ENCODE peak calls at places on chromosomes 6 and 20, in four cellular contexts. H is GM12878, A is K562, E is GM12891. B is an unnamed sample.

GRCh38 chr6:166987448-166987847 is 11.7 kb upstream of the CEP43 start:
- DNase-seq in H (no peak), A (no peak), E (no peak), B (no peak)

GRCh38 chr6:32105433-32105832 is 3.7 kb downstream of the TNXB start:
- DNase-seq in H (no peak), A (no peak), E (no peak), B (no peak)

GRCh38 chr6:139249387-139249786 is 42.4 kb downstream of the TXLNB start:
- DNase-seq in H (no peak), A (no peak), E (no peak), B (no peak)

GRCh38 chr6:38155144-38155543 is 335.6 kb downstream of the ZFAND3 start:
- DNase-seq in H (no peak), A (no peak), E (no peak), B (no peak)

GRCh38 chr20:29740601-29740950 is 1516.9 kb upstream of the DEFB115 start:
- DNase-seq in H (no peak), A (no peak), E (no peak), B (no peak)

GRCh38 chr6:138590796-138591709 is 91.8 kb upstream of the NHSL1 start:
- DNase-seq in H (peak; percentile 31), A (peak; percentile 73), E (no peak), B (peak; percentile 44)

GRCh38 chr6:142306736-142307135 is 4.9 kb downstream of the ADGRG6 start:
- DNase-seq in H (no peak), A (no peak), E (no peak), B (no peak)

GRCh38 chr6:78770766-78771165 is 96.6 kb upstream of the IRAK1BP1 start:
- DNase-seq in H (no peak), A (no peak), E (no peak), B (no peak)

DNA sequence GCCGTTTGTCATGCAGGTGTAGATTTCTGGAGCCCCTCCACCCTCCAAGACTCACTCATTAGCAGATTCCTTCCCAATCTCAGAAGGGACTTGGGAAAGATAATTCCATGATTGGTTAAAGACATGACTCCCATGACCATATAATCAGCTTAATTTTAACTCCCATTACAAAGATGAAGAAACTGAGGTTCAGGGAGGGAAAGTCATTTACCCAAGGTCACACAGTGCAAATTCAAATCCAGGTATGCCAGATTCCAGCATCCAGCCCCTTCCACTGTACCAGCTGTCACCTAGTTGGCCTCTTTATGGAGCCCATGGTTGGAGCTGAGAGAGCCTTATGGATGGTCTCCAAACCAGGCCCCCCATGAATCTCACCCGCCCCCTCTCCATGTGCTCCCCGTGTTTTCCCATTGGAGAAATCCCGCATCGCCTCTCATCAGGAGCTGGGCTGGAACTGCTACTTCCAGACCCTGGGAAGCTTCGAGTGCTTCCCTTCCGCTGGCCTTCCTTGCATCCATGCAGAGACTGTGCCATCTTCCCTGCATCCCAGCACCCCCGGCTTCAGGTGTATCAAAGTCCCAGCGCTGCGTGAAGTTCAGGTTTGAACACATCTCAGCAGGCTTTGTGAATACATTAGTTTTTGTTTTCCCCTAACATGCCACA is 8.7 kb upstream of the MMP9 start:
- DNase-seq in H (no peak), A (no peak), E (no peak), B (no peak)
- TF ChIP-seq SPI1 in H (no peak), A (no peak), E (no peak), B (no peak)

GRCh38 chr6:6920984-6921313 is 186.8 kb upstream of the RREB1 start:
- DNase-seq in H (no peak), A (no peak), E (no peak), B (no peak)

GRCh38 chr6:6927437-6928361 is 180.1 kb upstream of the RREB1 start:
- DNase-seq in H (no peak), A (peak; percentile 86), E (no peak), B (peak; percentile 73)

GRCh38 chr6:6923605-6924004 is 184.2 kb upstream of the RREB1 start:
- DNase-seq in H (no peak), A (no peak), E (no peak), B (no peak)

GRCh38 chr6:6924708-6925107 is 183.1 kb upstream of the RREB1 start:
- DNase-seq in H (no peak), A (no peak), E (no peak), B (no peak)

GRCh38 chr6:6925391-6926164 is 182.2 kb upstream of the RREB1 start:
- DNase-seq in H (no peak), A (no peak), E (no peak), B (no peak)
- TF ChIP-seq SPI1 in H (no peak), A (no peak), E (no peak), B (no peak)

DNA sequence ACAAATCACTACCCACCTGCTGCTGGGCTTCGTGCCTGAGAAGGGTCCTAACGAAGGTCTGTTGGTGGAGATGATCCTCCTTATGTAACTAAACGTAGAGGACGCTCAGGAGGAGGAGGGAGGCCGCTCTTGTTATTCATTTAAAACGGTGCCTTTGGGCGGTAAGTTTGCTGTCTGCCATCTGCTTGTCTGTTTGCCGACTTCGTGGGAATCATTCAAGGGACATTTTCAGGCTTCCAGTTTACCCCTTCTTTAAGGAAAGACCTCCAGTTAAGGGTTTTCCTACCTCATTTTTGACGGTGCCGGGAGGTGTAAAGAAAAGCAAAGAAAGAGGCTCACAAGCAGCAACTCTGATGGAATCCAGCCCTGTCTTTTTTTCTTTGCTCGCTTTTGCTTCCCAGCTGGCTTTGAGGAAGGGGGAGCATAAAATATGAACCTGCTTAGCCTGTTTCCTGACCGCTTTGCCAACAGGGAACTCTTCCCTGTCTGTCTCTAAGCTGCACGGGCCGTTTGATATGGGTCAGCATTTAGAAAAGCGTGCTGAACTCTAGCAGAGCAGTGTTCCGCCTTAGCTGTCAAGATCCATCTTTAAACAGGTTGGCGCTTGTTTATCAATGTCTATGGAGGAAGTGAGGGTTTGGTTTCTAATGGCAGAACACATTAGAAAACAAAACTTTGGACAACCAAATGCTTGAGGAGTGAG is 13.8 kb downstream of the SYTL3 start:
- DNase-seq in H (no peak), A (no peak), E (no peak), B (no peak)
- TF ChIP-seq SPI1 in H (no peak), A (no peak), E (no peak), B (no peak)

GRCh38 chr6:40954446-40955180 is 84.4 kb downstream of the UNC5CL start:
- DNase-seq in H (no peak), A (no peak), E (no peak), B (no peak)

GRCh38 chr6:40950986-40951730 is 87.9 kb downstream of the UNC5CL start:
- DNase-seq in H (no peak), A (no peak), E (no peak), B (no peak)

GRCh38 chr6:40956871-40957270 is 82.2 kb downstream of the UNC5CL start:
- DNase-seq in H (no peak), A (no peak), E (no peak), B (no peak)

GRCh38 chr6:40955181-40955550 is 83.9 kb downstream of the UNC5CL start:
- DNase-seq in H (no peak), A (no peak), E (no peak), B (no peak)

DNA sequence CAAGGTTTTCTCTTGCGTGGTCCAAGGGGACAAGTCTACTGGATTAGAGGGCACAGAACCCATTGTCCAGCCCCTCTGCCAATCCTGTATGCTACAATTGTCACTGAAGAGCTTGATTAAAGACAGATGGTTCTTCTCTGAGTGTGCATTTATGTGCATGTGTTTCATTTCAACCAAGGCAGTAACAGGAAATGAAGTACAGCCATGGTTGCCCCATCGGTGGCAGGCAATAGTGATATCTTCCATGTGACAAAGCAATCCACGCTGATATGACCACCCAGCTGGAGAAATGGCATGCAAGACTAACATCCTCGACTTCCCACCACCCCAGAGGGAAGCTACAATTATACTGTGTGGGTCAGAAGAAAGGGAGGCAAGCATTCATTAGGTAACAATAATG is 85.5 kb downstream of the UNC5CL start:
- DNase-seq in H (no peak), A (no peak), E (no peak), B (no peak)
- TF ChIP-seq SPI1 in H (no peak), A (no peak), E (no peak), B (no peak)

GRCh38 chr20:59751075-59751711 is 146.9 kb downstream of the PHACTR3 start:
- DNase-seq in H (peak; percentile 19), A (peak; percentile 76), E (peak; percentile 92), B (peak; percentile 47)
- TF ChIP-seq SPI1 in H (no peak), A (no peak), E (no peak), B (no peak)

GRCh38 chr6:17096657-17097056 is 5.2 kb upstream of the STMND1 start:
- DNase-seq in H (no peak), A (no peak), E (no peak), B (no peak)
- TF ChIP-seq SPI1 in H (no peak), A (no peak), E (no peak), B (no peak)

B was measured in HL-60.